ENCODE peak calls at places on chromosomes 11 and 22, in eight cellular contexts. U is NCI-H1092 treated with DMSO at 0.1 percent for 48 hours, X is AG08395, A is KBM-7, S is lower lobe of right lung, Z is retina, F is NCI-H69, J is activated T-cell treated with anti-CD3 and anti-CD28 coated beads for 24 hours. N is an unnamed sample.

GRCh38 chr11:92276773-92277172 is 52.2 kb downstream of the FAT3 start:
- DNase-seq in U (no peak), X (peak), A (no peak), S (no peak), Z (no peak), F (no peak), J (no peak), N (peak)

GRCh38 chr22:20423636-20424511 is 13.8 kb downstream of the SCARF2 start:
- DNase-seq in U (no peak), X (no peak), A (no peak), S (no peak), Z (peak), F (no peak), J (no peak), N (no peak)

GRCh38 chr22:50016308-50016987 is 3.9 kb upstream of the IL17REL start:
- DNase-seq in U (no peak), X (no peak), A (no peak), S (peak), Z (no peak), F (no peak), J (no peak), N (no peak)

GRCh38 chr11:117273550-117274289 is 17.4 kb upstream of the BACE1-AS start:
- DNase-seq in U (no peak), X (peak), A (no peak), S (no peak), Z (no peak), F (no peak), J (no peak), N (peak)

GRCh38 chr11:60370811-60371297 is 7.5 kb upstream of the MS4A7 start:
- DNase-seq in U (peak), X (no peak), A (no peak), S (no peak), Z (no peak), F (peak), J (no peak), N (peak)

GRCh38 chr11:62129610-62130497 is 6.0 kb downstream of the INCENP start:
- DNase-seq in U (no peak), X (no peak), A (no peak), S (no peak), Z (no peak), F (no peak), J (no peak), N (no peak)

GRCh38 chr11:60915250-60915914 is 1.4 kb downstream of the TMEM109 start:
- DNase-seq in U (no peak), X (peak), A (peak), S (peak), Z (peak), F (peak), J (peak), N (peak)

GRCh38 chr22:38802671-38803121 is 8.8 kb upstream of the DNAL4 start:
- DNase-seq in U (peak), X (peak), A (no peak), S (no peak), Z (no peak), F (peak), J (no peak), N (peak)

GRCh38 chr22:39956932-39957664 is 3.1 kb upstream of the TMA7B start:
- DNase-seq in U (no peak), X (no peak), A (peak), S (no peak), Z (no peak), F (peak), J (no peak), N (no peak)

GRCh38 chr11:117808768-117809167 is 11.8 kb upstream of the DSCAML1 start:
- DNase-seq in U (no peak), X (no peak), A (no peak), S (no peak), Z (no peak), F (no peak), J (no peak), N (no peak)

GRCh38 chr11:111604392-111605009 is 2.3 kb downstream of the SIK2 start:
- DNase-seq in U (peak), X (peak), A (peak), S (no peak), Z (peak), F (peak), J (no peak), N (peak)

GRCh38 chr22:37604875-37605274 is 3.8 kb upstream of the GGA1 start:
- DNase-seq in U (no peak), X (no peak), A (peak), S (no peak), Z (no peak), F (no peak), J (no peak), N (no peak)